ENCODE peak calls at places on chromosomes 12 and 14, in four cellular contexts. K is pancreas, W is cardiac fibroblast, D is omental fat pad. G is an unnamed sample.

GRCh38 chr12:12628013-12628412 is 16.3 kb downstream of the CREBL2 start:
- DNase-seq in W (no peak), D (no peak), K (no peak), G (no peak)

GRCh38 chr14:31934767-31935266 is 142.3 kb upstream of the ARHGAP5 start:
- DNase-seq in K (peak), W (peak), D (no peak), G (no peak)

GRCh38 chr12:75660107-75660530 is 148.7 kb upstream of the KRR1 start:
- DNase-seq in K (no peak), D (no peak), W (peak), G (no peak)

GRCh38 chr12:84508325-84508861 is 404.2 kb downstream of the SLC6A15 start:
- DNase-seq in K (no peak), D (no peak), W (peak), G (no peak)

GRCh38 chr12:5973461-5974115 is 28.5 kb upstream of the ANO2 start:
- DNase-seq in D (no peak), W (no peak), K (no peak), G (no peak)

GRCh38 chr14:91369628-91370445 is 47.8 kb downstream of the CCDC88C start:
- DNase-seq in W (no peak), K (peak), D (no peak), G (no peak)

GRCh38 chr14:79011091-79011919 is 841.1 kb downstream of the NRXN3 start:
- DNase-seq in W (peak), K (peak), D (no peak), G (no peak)

GRCh38 chr14:93105362-93105761 is 10.4 kb downstream of the ITPK1 start:
- DNase-seq in K (no peak), W (peak), D (no peak), G (no peak)

GRCh38 chr12:132348176-132348575 is 18.8 kb upstream of the GALNT9 start:
- DNase-seq in D (no peak), K (no peak), W (no peak), G (no peak)

GRCh38 chr12:70260610-70261009 is 17.4 kb downstream of the CNOT2 start:
- DNase-seq in K (no peak), W (no peak), D (no peak), G (no peak)

GRCh38 chr12:31363826-31364225 is 37.9 kb upstream of the SINHCAF start:
- DNase-seq in W (no peak), D (no peak), K (no peak), G (no peak)

GRCh38 chr12:31361730-31362114 is 35.8 kb upstream of the SINHCAF start:
- DNase-seq in D (no peak), W (no peak), K (no peak), G (no peak)

GRCh38 chr12:31363416-31363809 is 37.5 kb upstream of the SINHCAF start:
- DNase-seq in K (no peak), D (no peak), W (no peak), G (no peak)

GRCh38 chr12:31362759-31363415 is 36.9 kb upstream of the SINHCAF start:
- DNase-seq in K (no peak), D (no peak), W (no peak), G (no peak)

GRCh38 chr12:31362115-31362758 is 36.3 kb upstream of the SINHCAF start:
- DNase-seq in K (no peak), D (no peak), W (no peak), G (no peak)
- TF ChIP-seq CTCF in K (no peak), D (no peak), W (no peak), G (no peak)

GRCh38 chr14:24232121-24232644 is at the start of gene NEDD8:
- DNase-seq in K (peak), D (peak), W (peak), G (peak)
- TF ChIP-seq CTCF in K (no peak), D (no peak), W (no peak), G (no peak)

GRCh38 chr12:104285740-104286537 is 17.6 kb upstream of the EID3 start:
- DNase-seq in W (peak), K (no peak), D (no peak), G (no peak)

GRCh38 chr12:104290855-104291254 is 12.7 kb upstream of the EID3 start:
- DNase-seq in D (no peak), W (peak), K (no peak), G (no peak)

GRCh38 chr12:104290320-104290719 is 13.2 kb upstream of the EID3 start:
- DNase-seq in K (no peak), W (peak), D (no peak), G (no peak)

GRCh38 chr12:104286538-104287482 is 16.7 kb upstream of the EID3 start:
- DNase-seq in K (peak), D (peak), W (peak), G (peak)

DNA sequence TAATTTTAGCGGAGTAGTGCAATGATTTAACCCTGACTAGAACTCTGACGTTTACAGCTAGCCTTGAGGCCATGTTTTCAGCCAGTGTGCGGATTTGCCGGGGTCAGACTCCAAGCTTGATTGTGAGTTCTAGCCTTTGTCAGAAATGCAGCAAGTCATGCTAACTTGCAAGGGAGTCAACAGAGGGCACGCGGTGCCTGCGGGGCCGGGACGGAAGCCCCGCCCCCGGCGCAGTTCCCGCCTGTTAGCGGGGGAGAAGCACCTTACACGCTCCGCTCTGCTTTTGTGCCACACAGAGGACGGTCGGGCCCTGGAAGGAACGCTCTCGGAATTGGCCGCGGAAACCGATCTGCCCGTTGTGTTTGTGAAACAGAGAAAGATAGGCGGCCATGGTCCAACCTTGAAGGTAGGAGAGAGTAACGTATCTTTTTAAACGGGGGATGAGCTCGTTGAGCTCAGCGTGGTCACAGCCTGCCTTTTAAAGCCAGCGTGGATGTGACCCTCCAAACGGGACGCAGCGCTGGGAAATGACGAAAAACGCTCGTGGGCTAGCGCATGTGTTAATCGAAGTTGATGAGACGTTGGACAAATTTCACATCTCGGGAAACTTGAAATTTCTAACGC is 14.8 kb upstream of the EID3 start:
- DNase-seq in D (peak), K (peak), W (peak), G (peak)
- TF ChIP-seq CTCF in D (no peak), K (no peak), W (no peak), G (no peak)

GRCh38 chr14:37669242-37669641 is 73.8 kb downstream of the TTC6 start:
- DNase-seq in W (no peak), D (no peak), K (no peak), G (no peak)
- TF ChIP-seq CTCF in W (no peak), D (no peak), K (no peak), G (no peak)

DNA sequence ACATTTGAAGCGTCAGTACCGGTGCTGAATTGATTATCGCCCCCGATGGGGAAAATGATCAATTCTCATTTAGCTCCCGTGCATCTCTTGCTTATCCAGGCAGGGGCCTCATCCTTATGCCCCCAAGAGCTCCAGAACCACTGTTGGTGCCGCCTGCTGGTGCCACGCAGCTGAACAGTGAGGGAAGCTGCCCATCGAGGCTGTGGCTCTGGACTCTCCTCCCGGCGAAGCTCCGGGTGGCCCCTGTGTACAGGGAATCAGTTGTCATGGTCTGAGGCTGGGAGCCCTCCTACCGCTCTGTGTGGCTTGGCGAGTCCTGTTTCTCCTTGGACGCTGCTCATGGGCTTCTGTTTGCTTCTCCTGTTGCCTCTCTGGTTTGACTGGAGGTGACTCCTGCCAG is 4.7 kb downstream of the KIF26A start:
- DNase-seq in K (no peak), D (no peak), W (no peak), G (no peak)
- TF ChIP-seq CTCF in K (no peak), D (no peak), W (no peak), G (no peak)

GRCh38 chr14:63205281-63205575 is 985 bp downstream of the RHOJ start:
- DNase-seq in K (no peak), D (no peak), W (peak), G (no peak)

GRCh38 chr14:63205850-63206249 is 1.6 kb downstream of the RHOJ start:
- DNase-seq in K (no peak), W (peak), D (no peak), G (no peak)

GRCh38 chr14:63204407-63205280 is at the start of gene RHOJ:
- DNase-seq in D (no peak), W (peak), K (peak), G (no peak)

GRCh38 chr14:63203015-63203414 is 1.2 kb upstream of the RHOJ start:
- DNase-seq in K (no peak), W (no peak), D (no peak), G (no peak)

GRCh38 chr14:63203618-63204406 is 431 bp upstream of the RHOJ start:
- DNase-seq in W (peak), K (peak), D (no peak), G (peak)
- TF ChIP-seq CTCF in W (no peak), K (no peak), D (no peak), G (peak)

G was measured in osteocyte.